ENCODE peak calls at places on chromosomes 1 and 21, in six cellular contexts. D is GM04504, I is fibroblast of mammary gland, U is fibroblast of the aortic adventitia, P is GM19239, V is kidney tubule cell. C is an unnamed sample.

GRCh38 chr1:116765962-116766361 is 11.7 kb downstream of the CD2 start:
- DNase-seq in I (peak; percentile 80), D (no peak), V (no peak), P (no peak), U (peak; percentile 50), C (no peak)

GRCh38 chr1:93770640-93771039 is 89.0 kb upstream of the BCAR3 start:
- DNase-seq in P (no peak), U (peak; percentile 38), V (no peak), D (no peak), I (peak; percentile 24), C (peak; percentile 69)

GRCh38 chr1:22780696-22781095 is 70.1 kb downstream of the EPHB2 start:
- DNase-seq in V (peak; percentile 47), U (peak; percentile 11), P (peak; percentile 26), I (peak; percentile 35), D (no peak), C (peak; percentile 95)

GRCh38 chr21:31630062-31630711 is 29.3 kb upstream of the SOD1 start:
- DNase-seq in I (peak; percentile 96), U (peak; percentile 82), D (peak; percentile 3), P (no peak), V (peak; percentile 96), C (no peak)

GRCh38 chr21:41419921-41420862 is 5.8 kb upstream of the MX1 start:
- DNase-seq in P (peak; percentile 49), I (peak; percentile 87), U (peak; percentile 87), D (peak; percentile 76), V (peak; percentile 90), C (peak; percentile 89)

GRCh38 chr1:177080564-177080963 is 83.9 kb downstream of the ASTN1 start:
- DNase-seq in P (no peak), V (no peak), U (no peak), D (no peak), I (no peak), C (no peak)

GRCh38 chr1:12387641-12388040 is 157.8 kb downstream of the VPS13D start:
- DNase-seq in I (peak; percentile 27), V (no peak), D (no peak), U (peak; percentile 32), P (no peak), C (no peak)

GRCh38 chr1:102191723-102192122 is 195.0 kb upstream of the OLFM3 start:
- DNase-seq in V (peak; percentile 45), D (no peak), P (no peak), I (peak; percentile 10), U (no peak), C (peak; percentile 71)

GRCh38 chr1:86757272-86757984 is 53.1 kb downstream of the SH3GLB1 start:
- DNase-seq in U (peak; percentile 96), I (peak; percentile 80), P (no peak), D (peak; percentile 50), V (no peak), C (no peak)

GRCh38 chr1:23953020-23953419 is 6.6 kb upstream of the PNRC2 start:
- DNase-seq in U (no peak), D (no peak), P (no peak), V (peak; percentile 86), I (no peak), C (no peak)

GRCh38 chr1:178093958-178094751 is at the start of gene RASAL2:
- DNase-seq in I (peak; percentile 46), U (peak; percentile 43), V (peak; percentile 75), P (peak; percentile 36), D (peak; percentile 32), C (peak; percentile 92)

GRCh38 chr1:44723064-44723463 is 7.9 kb downstream of the RNU5D-1 start:
- DNase-seq in I (no peak), V (no peak), U (no peak), D (no peak), P (no peak), C (peak; percentile 38)

GRCh38 chr1:155968670-155969069 is 9.7 kb downstream of the ARHGEF2 start:
- DNase-seq in D (no peak), I (no peak), V (no peak), P (no peak), U (peak; percentile 33), C (no peak)

GRCh38 chr1:203402609-203403337 is 51.9 kb upstream of the FMOD start:
- DNase-seq in U (peak; percentile 95), D (peak; percentile 65), I (peak; percentile 96), V (peak; percentile 13), P (no peak), C (no peak)

GRCh38 chr1:221350091-221350490 is 391.8 kb downstream of the DUSP10 start:
- DNase-seq in V (no peak), P (no peak), D (no peak), I (no peak), U (no peak), C (no peak)

GRCh38 chr1:33305016-33305415 is 15.9 kb downstream of the A3GALT2 start:
- DNase-seq in P (no peak), D (no peak), U (no peak), V (no peak), I (no peak), C (no peak)

GRCh38 chr1:94130851-94131595 is 10.1 kb upstream of the ABCA4 start:
- DNase-seq in P (no peak), D (no peak), U (no peak), I (peak; percentile 71), V (peak; percentile 88), C (peak; percentile 54)

GRCh38 chr1:162984699-162985098 is 84.5 kb upstream of the RGS4 start:
- DNase-seq in V (no peak), P (no peak), U (peak; percentile 95), I (peak; percentile 47), D (no peak), C (no peak)

GRCh38 chr1:91891969-91892368 is 6.0 kb upstream of the TGFBR3 start:
- DNase-seq in V (no peak), P (no peak), D (no peak), U (no peak), I (peak; percentile 34), C (peak; percentile 74)

GRCh38 chr21:14911351-14911750 is 153.4 kb downstream of the NRIP1 start:
- DNase-seq in V (peak; percentile 86), P (no peak), D (no peak), U (no peak), I (no peak), C (no peak)

GRCh38 chr21:18725653-18726052 is 322.1 kb upstream of the TMPRSS15 start:
- DNase-seq in P (no peak), V (no peak), D (no peak), I (no peak), U (no peak), C (peak; percentile 61)

GRCh38 chr1:163035791-163036249 is 33.3 kb upstream of the RGS4 start:
- DNase-seq in U (peak; percentile 91), V (peak; percentile 99), I (peak; percentile 92), D (peak; percentile 76), P (no peak), C (no peak)

GRCh38 chr1:29502225-29502755 is 266.0 kb downstream of the PTPRU start:
- DNase-seq in U (no peak), V (no peak), I (no peak), D (no peak), P (no peak), C (peak; percentile 35)

GRCh38 chr1:155309423-155310021 is 856 bp downstream of the FDPS start:
- DNase-seq in U (no peak), V (peak; percentile 43), D (no peak), P (no peak), I (no peak), C (no peak)

GRCh38 chr1:147292012-147292411 is 49.5 kb downstream of the CHD1L start:
- DNase-seq in P (no peak), I (peak; percentile 90), V (peak; percentile 74), D (peak; percentile 60), U (peak; percentile 84), C (no peak)

GRCh38 chr1:201361652-201362504 is 15.6 kb downstream of the TNNT2 start:
- DNase-seq in I (peak; percentile 37), V (peak; percentile 56), P (peak; percentile 79), U (peak; percentile 51), D (no peak), C (peak; percentile 94)

GRCh38 chr21:35059742-35060141 is 10.6 kb upstream of the RUNX1 start:
- DNase-seq in P (no peak), D (peak; percentile 62), V (no peak), U (peak; percentile 11), I (peak; percentile 47), C (no peak)

GRCh38 chr1:211830330-211831142 is at the start of gene LPGAT1:
- DNase-seq in I (peak; percentile 31), D (peak; percentile 27), U (peak; percentile 51), V (peak; percentile 77), P (peak; percentile 78), C (peak; percentile 92)

GRCh38 chr1:201404722-201405483 is 5.8 kb upstream of the LAD1 start:
- DNase-seq in I (no peak), D (no peak), V (peak; percentile 30), P (no peak), U (no peak), C (no peak)

GRCh38 chr1:90133133-90133532 is 138.2 kb downstream of the ZNF326 start:
- DNase-seq in D (no peak), P (no peak), U (peak; percentile 32), I (peak; percentile 23), V (peak; percentile 50), C (peak; percentile 77)

GRCh38 chr1:6281511-6282402 is 20.9 kb upstream of the GPR153 start:
- DNase-seq in V (no peak), U (no peak), D (no peak), I (no peak), P (no peak), C (no peak)

GRCh38 chr1:87642581-87643129 is 314.0 kb downstream of the LMO4 start:
- DNase-seq in D (peak; percentile 1), P (no peak), I (no peak), V (no peak), U (no peak), C (peak; percentile 57)

GRCh38 chr1:14946567-14947285 is 206.8 kb upstream of the TMEM51 start:
- DNase-seq in D (peak; percentile 58), V (peak; percentile 72), I (peak; percentile 49), U (peak; percentile 83), P (no peak), C (no peak)

GRCh38 chr1:160466966-160467365 is 56.1 kb downstream of the SLAMF6 start:
- DNase-seq in V (no peak), D (no peak), I (no peak), P (no peak), U (no peak), C (no peak)

GRCh38 chr1:227745568-227745967 is 10.3 kb downstream of the SNAP47 start:
- DNase-seq in V (no peak), D (no peak), P (no peak), I (no peak), U (no peak), C (no peak)